ENCODE peak calls at places on chromosomes 5 and 9, in eight cellular contexts. F, A, L, P, O, J, M and D are unnamed samples.

GRCh38 chr5:60805470-60805869 is 38.6 kb downstream of the ELOVL7 start:
- DNase-seq in F (no peak), A (no peak), L (no peak), P (no peak), O (no peak), J (no peak), M (no peak), D (no peak)

GRCh38 chr9:130519927-130520326 is 59.5 kb upstream of the FUBP3 start:
- DNase-seq in F (no peak), A (no peak), L (no peak), P (no peak), O (no peak), J (no peak), M (no peak), D (no peak)

GRCh38 chr5:172909931-172910502 is 49.2 kb upstream of the RPL26L1 start:
- DNase-seq in F (no peak), A (no peak), L (no peak), P (no peak), O (peak; percentile 82), J (no peak), M (no peak), D (no peak)

GRCh38 chr5:179716286-179716685 is 16.3 kb upstream of the MAML1 start:
- DNase-seq in F (no peak), A (no peak), L (no peak), P (no peak), O (no peak), J (no peak), M (no peak), D (no peak)

GRCh38 chr5:113331201-113331551 is 103.6 kb downstream of the TSSK1B start:
- DNase-seq in F (no peak), A (peak; percentile 68), L (no peak), P (no peak), O (no peak), J (no peak), M (no peak), D (no peak)

GRCh38 chr5:37838933-37839341 is 904 bp downstream of the GDNF start:
- DNase-seq in F (no peak), A (no peak), L (no peak), P (no peak), O (peak; percentile 19), J (peak; percentile 25), M (no peak), D (no peak)

GRCh38 chr5:60487885-60488425 is 212.0 kb downstream of the DEPDC1B start:
- DNase-seq in F (no peak), A (no peak), L (no peak), P (no peak), O (no peak), J (no peak), M (peak; percentile 33), D (no peak)

GRCh38 chr5:176656467-176656990 is 9.2 kb downstream of the TSPAN17 start:
- DNase-seq in F (no peak), A (no peak), L (no peak), P (no peak), O (no peak), J (no peak), M (no peak), D (no peak)

GRCh38 chr5:166582416-166582815 is 1709.0 kb upstream of the WWC1 start:
- DNase-seq in F (no peak), A (no peak), L (no peak), P (no peak), O (no peak), J (no peak), M (no peak), D (no peak)

GRCh38 chr9:124008307-124008854 is 3.2 kb upstream of the LHX2 start:
- DNase-seq in F (no peak), A (no peak), L (no peak), P (no peak), O (no peak), J (no peak), M (peak; percentile 55), D (no peak)